ENCODE peak calls at places on chromosome 9, in eight cellular contexts. One of them, this sample, is unnamed. For H3K4me1, the result is how much of the 10 kb centered on the place peaks cover.

GRCh38 chr9:4305065-4305481 is 5.2 kb upstream of the GLIS3 start:
- DNase-seq in body of pancreas: peak
- DNase-seq in cardiac muscle cell: no peak
- DNase-seq in CD4-positive, alpha-beta memory T cell: no peak
- DNase-seq in effector memory CD4-positive, alpha-beta T cell: no peak
- DNase-seq in right cardiac atrium: no peak
- DNase-seq in ovary: no peak
- DNase-seq in A549: no peak
- DNase-seq in this sample: no peak

GRCh38 chr9:120839146-120839545 is 3.6 kb downstream of the PSMD5 start:
- DNase-seq in body of pancreas: no peak
- DNase-seq in cardiac muscle cell: peak
- DNase-seq in CD4-positive, alpha-beta memory T cell: no peak
- DNase-seq in effector memory CD4-positive, alpha-beta T cell: no peak
- DNase-seq in right cardiac atrium: no peak
- DNase-seq in ovary: no peak
- DNase-seq in A549: no peak
- DNase-seq in this sample: no peak

GRCh38 chr9:87179556-87180340 is 232.4 kb upstream of the GAS1 start:
- DNase-seq in body of pancreas: no peak
- DNase-seq in cardiac muscle cell: no peak
- DNase-seq in CD4-positive, alpha-beta memory T cell: no peak
- DNase-seq in effector memory CD4-positive, alpha-beta T cell: no peak
- DNase-seq in right cardiac atrium: no peak
- DNase-seq in ovary: no peak
- DNase-seq in A549: no peak
- DNase-seq in this sample: no peak

GRCh38 chr9:23621924-23622323 is 204.1 kb downstream of the ELAVL2 start:
- DNase-seq in body of pancreas: no peak
- DNase-seq in cardiac muscle cell: no peak
- DNase-seq in CD4-positive, alpha-beta memory T cell: no peak
- DNase-seq in effector memory CD4-positive, alpha-beta T cell: no peak
- DNase-seq in right cardiac atrium: no peak
- DNase-seq in ovary: no peak
- DNase-seq in A549: no peak
- DNase-seq in this sample: no peak

GRCh38 chr9:129462360-129462759 is 158.5 kb downstream of the C9orf50 start:
- DNase-seq in body of pancreas: no peak
- DNase-seq in cardiac muscle cell: no peak
- DNase-seq in CD4-positive, alpha-beta memory T cell: no peak
- DNase-seq in effector memory CD4-positive, alpha-beta T cell: no peak
- DNase-seq in right cardiac atrium: no peak
- DNase-seq in ovary: no peak
- DNase-seq in A549: no peak
- DNase-seq in this sample: no peak

GRCh38 chr9:130172161-130172857 is at the start of gene NCS1:
- DNase-seq in body of pancreas: peak
- DNase-seq in cardiac muscle cell: peak
- DNase-seq in CD4-positive, alpha-beta memory T cell: no peak
- DNase-seq in effector memory CD4-positive, alpha-beta T cell: no peak
- DNase-seq in right cardiac atrium: peak
- DNase-seq in ovary: peak
- DNase-seq in A549: peak
- DNase-seq in this sample: peak

GRCh38 chr9:69996947-69997346 is 46.7 kb upstream of the MAMDC2 start:
- DNase-seq in body of pancreas: peak
- DNase-seq in cardiac muscle cell: peak
- DNase-seq in CD4-positive, alpha-beta memory T cell: no peak
- DNase-seq in effector memory CD4-positive, alpha-beta T cell: no peak
- DNase-seq in right cardiac atrium: no peak
- DNase-seq in ovary: peak
- DNase-seq in A549: no peak
- DNase-seq in this sample: no peak

GRCh38 chr9:75454891-75455290 is 366.6 kb downstream of the OSTF1 start:
- DNase-seq in body of pancreas: no peak
- DNase-seq in cardiac muscle cell: no peak
- DNase-seq in CD4-positive, alpha-beta memory T cell: no peak
- DNase-seq in effector memory CD4-positive, alpha-beta T cell: no peak
- DNase-seq in right cardiac atrium: no peak
- DNase-seq in ovary: no peak
- DNase-seq in A549: no peak
- DNase-seq in this sample: no peak

GRCh38 chr9:123440256-123440655 is 84.3 kb downstream of the CRB2 start:
- DNase-seq in body of pancreas: no peak
- DNase-seq in cardiac muscle cell: no peak
- DNase-seq in CD4-positive, alpha-beta memory T cell: no peak
- DNase-seq in effector memory CD4-positive, alpha-beta T cell: no peak
- DNase-seq in right cardiac atrium: no peak
- DNase-seq in ovary: no peak
- DNase-seq in A549: no peak
- DNase-seq in this sample: no peak

GRCh38 chr9:4796988-4797956 is 4.5 kb downstream of the RCL1 start:
- DNase-seq in body of pancreas: no peak
- DNase-seq in cardiac muscle cell: peak
- DNase-seq in CD4-positive, alpha-beta memory T cell: no peak
- DNase-seq in effector memory CD4-positive, alpha-beta T cell: no peak
- DNase-seq in right cardiac atrium: no peak
- DNase-seq in ovary: peak
- DNase-seq in A549: peak
- DNase-seq in this sample: peak

GRCh38 chr9:125039544-125039943 is 98.7 kb upstream of the GOLGA1 start:
- DNase-seq in body of pancreas: no peak
- DNase-seq in cardiac muscle cell: no peak
- DNase-seq in CD4-positive, alpha-beta memory T cell: no peak
- DNase-seq in effector memory CD4-positive, alpha-beta T cell: no peak
- DNase-seq in right cardiac atrium: no peak
- DNase-seq in ovary: no peak
- DNase-seq in A549: no peak
- DNase-seq in this sample: no peak

GRCh38 chr9:93077367-93077766 is 18.6 kb upstream of the CARD19 start:
- DNase-seq in body of pancreas: no peak
- DNase-seq in cardiac muscle cell: no peak
- DNase-seq in CD4-positive, alpha-beta memory T cell: no peak
- DNase-seq in effector memory CD4-positive, alpha-beta T cell: no peak
- DNase-seq in right cardiac atrium: no peak
- DNase-seq in ovary: no peak
- DNase-seq in A549: no peak
- DNase-seq in this sample: no peak

GRCh38 chr9:133248722-133249295 is 26.2 kb downstream of the ABO start:
- DNase-seq in body of pancreas: no peak
- DNase-seq in cardiac muscle cell: no peak
- DNase-seq in CD4-positive, alpha-beta memory T cell: no peak
- DNase-seq in effector memory CD4-positive, alpha-beta T cell: no peak
- DNase-seq in right cardiac atrium: no peak
- DNase-seq in ovary: no peak
- DNase-seq in A549: no peak
- DNase-seq in this sample: no peak

GRCh38 chr9:32384364-32385134 is at the start of gene ACO1:
- DNase-seq in body of pancreas: peak
- DNase-seq in cardiac muscle cell: peak
- DNase-seq in CD4-positive, alpha-beta memory T cell: peak
- DNase-seq in effector memory CD4-positive, alpha-beta T cell: peak
- DNase-seq in right cardiac atrium: peak
- DNase-seq in ovary: peak
- DNase-seq in A549: peak
- DNase-seq in this sample: peak

GRCh38 chr9:87080512-87081225 is 133.4 kb upstream of the GAS1 start:
- DNase-seq in body of pancreas: no peak
- DNase-seq in cardiac muscle cell: peak
- DNase-seq in CD4-positive, alpha-beta memory T cell: no peak
- DNase-seq in effector memory CD4-positive, alpha-beta T cell: no peak
- DNase-seq in right cardiac atrium: no peak
- DNase-seq in ovary: no peak
- DNase-seq in A549: peak
- DNase-seq in this sample: no peak

GRCh38 chr9:115397591-115398312 is 279.8 kb upstream of the TNC start:
- DNase-seq in body of pancreas: no peak
- DNase-seq in cardiac muscle cell: no peak
- DNase-seq in CD4-positive, alpha-beta memory T cell: no peak
- DNase-seq in effector memory CD4-positive, alpha-beta T cell: no peak
- DNase-seq in right cardiac atrium: no peak
- DNase-seq in ovary: no peak
- DNase-seq in A549: no peak
- DNase-seq in this sample: no peak

GRCh38 chr9:9399982-9400381 is 1212.8 kb downstream of the PTPRD start:
- DNase-seq in body of pancreas: no peak
- DNase-seq in cardiac muscle cell: no peak
- DNase-seq in CD4-positive, alpha-beta memory T cell: no peak
- DNase-seq in effector memory CD4-positive, alpha-beta T cell: no peak
- DNase-seq in right cardiac atrium: no peak
- DNase-seq in ovary: no peak
- DNase-seq in A549: no peak
- DNase-seq in this sample: no peak

GRCh38 chr9:79581794-79582193 is 10.0 kb downstream of the TLE4 start:
- DNase-seq in body of pancreas: no peak
- DNase-seq in cardiac muscle cell: peak
- DNase-seq in CD4-positive, alpha-beta memory T cell: peak
- DNase-seq in effector memory CD4-positive, alpha-beta T cell: peak
- DNase-seq in right cardiac atrium: no peak
- DNase-seq in ovary: no peak
- DNase-seq in A549: no peak
- DNase-seq in this sample: no peak

GRCh38 chr9:4009006-4009511 is 290.8 kb downstream of the GLIS3 start:
- DNase-seq in body of pancreas: no peak
- DNase-seq in cardiac muscle cell: no peak
- DNase-seq in CD4-positive, alpha-beta memory T cell: no peak
- DNase-seq in effector memory CD4-positive, alpha-beta T cell: no peak
- DNase-seq in right cardiac atrium: no peak
- DNase-seq in ovary: no peak
- DNase-seq in A549: no peak
- DNase-seq in this sample: no peak

GRCh38 chr9:2299843-2300205 is 284.7 kb downstream of the SMARCA2 start:
- DNase-seq in body of pancreas: no peak
- DNase-seq in cardiac muscle cell: peak
- DNase-seq in CD4-positive, alpha-beta memory T cell: no peak
- DNase-seq in effector memory CD4-positive, alpha-beta T cell: no peak
- DNase-seq in right cardiac atrium: no peak
- DNase-seq in ovary: no peak
- DNase-seq in A549: no peak
- DNase-seq in this sample: no peak

GRCh38 chr9:130498918-130499698 is 54.3 kb downstream of the ASS1 start:
- DNase-seq in body of pancreas: no peak
- DNase-seq in cardiac muscle cell: no peak
- DNase-seq in CD4-positive, alpha-beta memory T cell: no peak
- DNase-seq in effector memory CD4-positive, alpha-beta T cell: no peak
- DNase-seq in right cardiac atrium: no peak
- DNase-seq in ovary: no peak
- DNase-seq in A549: no peak
- DNase-seq in this sample: no peak

GRCh38 chr9:106621299-106621920 is 241.6 kb upstream of the ZNF462 start:
- DNase-seq in body of pancreas: no peak
- DNase-seq in cardiac muscle cell: peak
- DNase-seq in CD4-positive, alpha-beta memory T cell: no peak
- DNase-seq in effector memory CD4-positive, alpha-beta T cell: no peak
- DNase-seq in right cardiac atrium: no peak
- DNase-seq in ovary: no peak
- DNase-seq in A549: no peak
- DNase-seq in this sample: no peak

GRCh38 chr9:37363124-37363523 is 59.4 kb upstream of the GRHPR start:
- DNase-seq in body of pancreas: no peak
- DNase-seq in cardiac muscle cell: no peak
- DNase-seq in CD4-positive, alpha-beta memory T cell: no peak
- DNase-seq in effector memory CD4-positive, alpha-beta T cell: no peak
- DNase-seq in right cardiac atrium: no peak
- DNase-seq in ovary: no peak
- DNase-seq in A549: no peak
- DNase-seq in this sample: no peak
- H3K4me1 ChIP-seq in body of pancreas: under half
- H3K4me1 ChIP-seq in cardiac muscle cell: under half
- H3K4me1 ChIP-seq in CD4-positive, alpha-beta memory T cell: under half
- H3K4me1 ChIP-seq in effector memory CD4-positive, alpha-beta T cell: under half
- H3K4me1 ChIP-seq in right cardiac atrium: under half
- H3K4me1 ChIP-seq in ovary: under half
- H3K4me1 ChIP-seq in A549: under half
- H3K4me1 ChIP-seq in this sample: under half

GRCh38 chr9:112378441-112379176 is 1.3 kb upstream of the HSDL2 start:
- DNase-seq in body of pancreas: peak
- DNase-seq in cardiac muscle cell: no peak
- DNase-seq in CD4-positive, alpha-beta memory T cell: no peak
- DNase-seq in effector memory CD4-positive, alpha-beta T cell: no peak
- DNase-seq in right cardiac atrium: peak
- DNase-seq in ovary: no peak
- DNase-seq in A549: no peak
- DNase-seq in this sample: peak
- H3K4me1 ChIP-seq in body of pancreas: under half
- H3K4me1 ChIP-seq in cardiac muscle cell: under half
- H3K4me1 ChIP-seq in CD4-positive, alpha-beta memory T cell: under half
- H3K4me1 ChIP-seq in effector memory CD4-positive, alpha-beta T cell: under half
- H3K4me1 ChIP-seq in right cardiac atrium: under half
- H3K4me1 ChIP-seq in ovary: under half
- H3K4me1 ChIP-seq in A549: under half
- H3K4me1 ChIP-seq in this sample: under half

DNA sequence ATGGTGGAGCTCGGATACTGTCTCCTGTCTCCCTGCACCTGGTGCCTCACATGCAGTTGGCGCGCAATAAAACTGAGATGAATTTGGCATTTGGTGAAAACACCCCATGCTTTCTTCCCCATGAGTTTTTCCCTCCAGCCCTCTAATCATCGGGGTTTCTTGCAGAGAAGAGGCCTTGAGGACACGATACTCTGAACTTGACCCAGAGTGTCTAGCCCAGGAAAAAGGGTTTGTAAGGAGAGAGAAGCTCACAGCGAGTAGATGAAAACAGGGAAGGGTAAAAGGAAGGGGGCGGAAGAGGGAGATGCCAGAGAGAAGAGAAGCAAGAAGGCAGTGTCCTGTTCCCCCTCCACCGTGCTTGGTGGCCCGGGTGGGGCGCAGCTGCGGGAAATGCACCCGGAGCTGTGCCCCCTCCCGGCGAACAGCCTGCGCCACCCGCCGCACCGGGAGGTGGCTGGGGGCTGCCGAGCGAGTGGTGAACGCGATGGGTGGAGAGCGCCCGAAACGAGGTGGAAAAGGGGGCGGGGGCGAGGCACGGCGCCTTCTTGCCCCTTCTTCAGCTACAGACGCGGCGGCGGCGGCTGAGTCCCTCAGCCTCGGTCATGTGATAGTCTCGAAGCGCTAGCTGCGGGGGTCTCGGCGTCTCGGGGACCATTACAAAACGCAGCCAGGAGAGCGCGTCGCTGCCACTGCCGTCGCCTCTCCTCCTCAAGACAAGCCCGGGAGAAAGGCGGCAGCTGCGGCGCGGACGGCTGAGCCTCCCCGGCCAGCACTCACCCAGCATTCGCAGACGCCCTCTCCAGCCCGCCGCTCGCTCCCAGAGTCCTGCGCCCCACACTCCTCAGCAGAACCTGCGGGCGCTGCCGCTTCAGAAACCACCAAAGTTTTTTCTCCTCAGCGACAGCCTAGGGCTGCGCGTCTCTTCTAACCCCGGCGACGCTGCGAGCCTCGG is 1.1 kb upstream of the FOXB2 start:
- DNase-seq in body of pancreas: no peak
- DNase-seq in cardiac muscle cell: no peak
- DNase-seq in CD4-positive, alpha-beta memory T cell: no peak
- DNase-seq in effector memory CD4-positive, alpha-beta T cell: no peak
- DNase-seq in right cardiac atrium: no peak
- DNase-seq in ovary: no peak
- DNase-seq in A549: no peak
- DNase-seq in this sample: no peak
- H3K4me1 ChIP-seq in body of pancreas: half or more
- H3K4me1 ChIP-seq in cardiac muscle cell: under half
- H3K4me1 ChIP-seq in CD4-positive, alpha-beta memory T cell: under half
- H3K4me1 ChIP-seq in effector memory CD4-positive, alpha-beta T cell: under half
- H3K4me1 ChIP-seq in right cardiac atrium: under half
- H3K4me1 ChIP-seq in ovary: under half
- H3K4me1 ChIP-seq in A549: under half
- H3K4me1 ChIP-seq in this sample: under half

GRCh38 chr9:91306261-91306660 is 55.5 kb downstream of the AUH start:
- DNase-seq in body of pancreas: peak
- DNase-seq in cardiac muscle cell: no peak
- DNase-seq in CD4-positive, alpha-beta memory T cell: no peak
- DNase-seq in effector memory CD4-positive, alpha-beta T cell: no peak
- DNase-seq in right cardiac atrium: no peak
- DNase-seq in ovary: no peak
- DNase-seq in A549: no peak
- DNase-seq in this sample: no peak
- H3K4me1 ChIP-seq in body of pancreas: under half
- H3K4me1 ChIP-seq in cardiac muscle cell: under half
- H3K4me1 ChIP-seq in CD4-positive, alpha-beta memory T cell: under half
- H3K4me1 ChIP-seq in effector memory CD4-positive, alpha-beta T cell: under half
- H3K4me1 ChIP-seq in right cardiac atrium: under half
- H3K4me1 ChIP-seq in ovary: under half
- H3K4me1 ChIP-seq in A549: under half
- H3K4me1 ChIP-seq in this sample: under half